ENCODE peak calls at places on chromosomes 7 and 10, in seven cellular contexts. W, V, U, F, H, S and J are unnamed samples.

GRCh38 chr7:130350945-130351663 is 6.5 kb downstream of the CPA5 start:
- DNase-seq in W (no peak), V (no peak), U (no peak), F (peak; percentile 46), H (no peak), S (no peak), J (peak; percentile 57)

GRCh38 chr7:151832138-151832537 is 44.8 kb downstream of the PRKAG2 start:
- DNase-seq in W (no peak), V (no peak), U (no peak), F (no peak), H (no peak), S (no peak), J (no peak)

GRCh38 chr10:299512-299911 is 164.3 kb downstream of the ZMYND11 start:
- DNase-seq in W (no peak), V (no peak), U (no peak), F (no peak), H (no peak), S (no peak), J (no peak)

GRCh38 chr7:43071604-43072003 is 40.8 kb upstream of the HECW1 start:
- DNase-seq in W (no peak), V (peak; percentile 1), U (peak; percentile 21), F (peak; percentile 11), H (no peak), S (no peak), J (peak; percentile 24)

GRCh38 chr10:37700886-37701780 is 156.3 kb downstream of the ZNF248 start:
- DNase-seq in W (no peak), V (no peak), U (no peak), F (no peak), H (no peak), S (no peak), J (no peak)

GRCh38 chr10:124428207-124428777 is 9.6 kb upstream of the OAT start:
- DNase-seq in W (no peak), V (no peak), U (no peak), F (no peak), H (no peak), S (no peak), J (no peak)

GRCh38 chr7:94060772-94061171 is 56.6 kb upstream of the BET1 start:
- DNase-seq in W (no peak), V (peak; percentile 82), U (peak; percentile 29), F (peak; percentile 88), H (no peak), S (no peak), J (no peak)

GRCh38 chr7:47435889-47436312 is 146.0 kb downstream of the TNS3 start:
- DNase-seq in W (peak; percentile 76), V (peak; percentile 81), U (peak; percentile 88), F (peak; percentile 85), H (peak; percentile 80), S (peak; percentile 54), J (peak; percentile 93)

GRCh38 chr10:10910634-10911033 is 107.0 kb upstream of the CELF2 start:
- DNase-seq in W (no peak), V (peak; percentile 21), U (no peak), F (peak; percentile 20), H (no peak), S (no peak), J (no peak)

GRCh38 chr7:104972510-104972909 is 41.5 kb upstream of the KMT2E start:
- DNase-seq in W (no peak), V (peak; percentile 87), U (no peak), F (peak; percentile 90), H (no peak), S (peak; percentile 41), J (peak; percentile 50)

GRCh38 chr7:158530800-158531609 is 56.6 kb downstream of the PTPRN2 start:
- DNase-seq in W (no peak), V (no peak), U (no peak), F (no peak), H (no peak), S (no peak), J (no peak)

GRCh38 chr10:129332476-129332875 is 134.6 kb upstream of the MGMT start:
- DNase-seq in W (no peak), V (peak; percentile 1), U (peak; percentile 54), F (peak; percentile 2), H (no peak), S (no peak), J (peak; percentile 7)

GRCh38 chr7:12670071-12670729 is 17.2 kb upstream of the ARL4A start:
- DNase-seq in W (no peak), V (peak; percentile 87), U (peak; percentile 45), F (peak; percentile 31), H (no peak), S (no peak), J (peak; percentile 90)

GRCh38 chr10:5450605-5451384 is 38.4 kb downstream of the NET1 start:
- DNase-seq in W (no peak), V (no peak), U (no peak), F (no peak), H (no peak), S (no peak), J (no peak)

GRCh38 chr10:5448333-5449048 is 36.1 kb downstream of the NET1 start:
- DNase-seq in W (no peak), V (no peak), U (no peak), F (no peak), H (no peak), S (no peak), J (no peak)

GRCh38 chr10:5449227-5449626 is 36.9 kb downstream of the NET1 start:
- DNase-seq in W (no peak), V (no peak), U (no peak), F (no peak), H (no peak), S (no peak), J (no peak)

GRCh38 chr10:5447611-5448071 is 35.3 kb downstream of the NET1 start:
- DNase-seq in W (no peak), V (peak; percentile 14), U (no peak), F (no peak), H (no peak), S (no peak), J (no peak)

DNA sequence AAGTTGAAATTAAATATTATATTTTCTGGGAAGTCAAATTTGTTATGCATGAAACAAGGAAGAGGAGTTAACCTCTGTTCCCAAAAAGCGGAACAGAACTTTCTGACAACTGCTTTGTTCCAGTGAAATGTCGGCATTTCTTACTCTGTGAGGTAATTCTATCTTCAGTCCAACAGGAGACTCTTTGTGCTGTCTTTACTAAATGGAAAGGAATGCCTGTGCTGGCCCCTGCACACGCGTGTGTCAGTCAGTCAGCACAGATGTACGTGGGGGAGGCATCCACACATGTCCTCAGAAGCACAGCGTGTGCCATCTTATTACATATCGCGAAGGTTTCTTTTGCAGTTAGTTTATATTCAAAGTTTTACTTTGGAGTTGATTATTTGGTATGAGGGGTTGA is 37.5 kb downstream of the NET1 start:
- DNase-seq in W (no peak), V (peak; percentile 83), U (peak; percentile 90), F (peak; percentile 84), H (no peak), S (no peak), J (peak; percentile 87)
- TF ChIP-seq CTCF in W (no peak), V (no peak), U (peak; percentile 32), F (peak; percentile 21), H (no peak), S (peak; percentile 34), J (peak; percentile 46)

GRCh38 chr10:100480002-100480401 is 17.2 kb downstream of the WNT8B start:
- DNase-seq in W (no peak), V (no peak), U (no peak), F (no peak), H (no peak), S (no peak), J (no peak)

GRCh38 chr10:100482181-100482833 is 19.5 kb downstream of the WNT8B start:
- DNase-seq in W (peak; percentile 63), V (peak; percentile 74), U (peak; percentile 76), F (peak; percentile 70), H (peak; percentile 70), S (no peak), J (peak; percentile 74)

GRCh38 chr10:100482834-100483185 is 20.0 kb downstream of the WNT8B start:
- DNase-seq in W (no peak), V (no peak), U (no peak), F (no peak), H (no peak), S (no peak), J (no peak)

GRCh38 chr10:100483876-100484666 is 21.3 kb downstream of the WNT8B start:
- DNase-seq in W (no peak), V (no peak), U (no peak), F (no peak), H (no peak), S (no peak), J (no peak)

DNA sequence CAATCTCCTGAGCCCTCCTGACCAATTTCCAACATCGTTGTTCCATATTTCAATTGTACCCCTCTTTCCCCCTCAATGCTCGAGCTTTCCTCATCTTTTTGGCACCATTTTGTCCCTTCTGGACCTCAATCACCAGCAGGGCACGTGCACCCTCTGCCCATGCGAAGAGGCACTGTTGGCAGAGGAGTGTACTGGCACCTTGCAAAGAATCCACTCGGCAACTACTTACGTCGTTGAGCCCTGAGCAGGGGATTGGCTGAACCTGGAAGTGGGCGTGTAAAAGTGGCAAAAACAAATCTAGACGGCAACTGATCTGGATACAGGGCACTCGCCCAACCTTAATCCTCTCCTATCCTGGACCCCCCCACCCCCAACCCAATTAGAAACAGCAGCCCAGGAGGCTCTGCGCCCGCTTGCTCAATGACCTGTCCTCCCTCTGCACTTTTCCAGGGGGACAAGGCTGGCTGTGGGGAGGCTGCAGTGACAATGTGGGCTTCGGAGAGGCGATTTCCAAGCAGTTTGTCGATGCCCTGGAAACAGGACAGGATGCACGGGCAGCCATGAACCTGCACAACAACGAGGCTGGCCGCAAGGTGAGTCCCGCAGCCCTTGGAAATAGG is 18.8 kb downstream of the WNT8B start:
- DNase-seq in W (peak; percentile 92), V (peak; percentile 81), U (peak; percentile 87), F (peak; percentile 84), H (peak; percentile 92), S (peak; percentile 52), J (peak; percentile 88)
- TF ChIP-seq CTCF in W (no peak), V (no peak), U (no peak), F (no peak), H (no peak), S (no peak), J (no peak)

DNA sequence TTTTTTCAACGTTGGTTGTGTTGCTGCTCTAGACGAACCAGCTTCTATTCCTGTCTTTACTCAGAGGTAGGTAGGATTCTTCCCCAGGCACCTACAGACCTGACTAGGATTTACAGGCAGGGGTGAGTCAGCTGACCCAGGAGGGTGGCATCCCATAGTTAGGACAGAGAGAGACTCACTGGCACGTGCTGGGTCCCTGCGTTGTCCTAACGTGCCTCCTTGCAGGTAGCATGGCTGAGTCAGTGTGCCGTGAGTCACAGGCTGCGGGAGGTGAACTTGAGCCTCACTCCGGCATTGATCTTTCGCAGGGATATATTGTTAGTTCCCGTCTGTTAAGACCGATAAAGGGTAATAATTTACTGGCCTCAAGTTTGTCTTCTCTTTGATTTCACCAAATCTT is 96.5 kb downstream of the PFKFB3 start:
- DNase-seq in W (no peak), V (no peak), U (no peak), F (no peak), H (peak; percentile 17), S (no peak), J (no peak)
- TF ChIP-seq CTCF in W (no peak), V (no peak), U (no peak), F (no peak), H (no peak), S (no peak), J (no peak)

DNA sequence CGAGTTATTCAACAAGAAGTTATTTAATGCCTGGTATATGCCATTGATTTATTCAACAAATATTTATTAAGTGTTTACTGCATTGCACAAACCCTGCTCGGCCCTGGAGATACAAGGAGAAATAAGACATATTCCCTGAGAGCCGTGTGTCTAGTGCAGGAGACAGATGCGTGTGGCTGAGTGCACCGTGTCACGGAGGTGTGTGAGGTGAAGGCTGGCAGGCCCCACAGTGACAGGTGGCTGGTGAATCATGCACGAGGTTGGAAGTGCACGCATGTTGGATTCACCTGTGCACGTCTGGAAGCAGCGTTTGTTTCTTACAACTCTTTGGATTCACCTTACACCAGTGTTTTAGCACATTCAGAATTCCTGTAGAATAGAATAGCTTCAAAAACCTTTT is 136.6 kb upstream of the SHH start:
- DNase-seq in W (no peak), V (no peak), U (no peak), F (no peak), H (no peak), S (no peak), J (no peak)
- TF ChIP-seq CTCF in W (no peak), V (no peak), U (no peak), F (no peak), H (no peak), S (no peak), J (no peak)